ENCODE peak calls at places on chromosomes 5 and 9, in six cellular contexts. D is HS-27A, S is Peyer's patch, B is NCI-H774, U is fibroblast of gingiva, L is heart left ventricle. H is an unnamed sample.

GRCh38 chr9:130042931-130043653 is at the start of gene FNBP1:
- DNase-seq in D (no peak), S (peak; percentile 91), B (peak; percentile 76), U (peak; percentile 74), L (peak; percentile 92), H (peak; percentile 99)

GRCh38 chr9:136943291-136944093 is 1.0 kb downstream of the FBXW5 start:
- DNase-seq in D (no peak), S (peak; percentile 63), B (no peak), U (no peak), L (no peak), H (peak; percentile 73)

GRCh38 chr9:86286278-86286677 is 3.9 kb upstream of the ISCA1 start:
- DNase-seq in D (no peak), S (no peak), B (no peak), U (no peak), L (no peak), H (no peak)

GRCh38 chr9:82423700-82424099 is 435.1 kb downstream of the SPATA31D1 start:
- DNase-seq in D (no peak), S (no peak), B (no peak), U (no peak), L (no peak), H (no peak)

GRCh38 chr5:177455036-177455660 is 8.5 kb downstream of the PRR7 start:
- DNase-seq in D (no peak), S (peak; percentile 96), B (peak; percentile 84), U (peak; percentile 37), L (peak; percentile 90), H (peak; percentile 85)

GRCh38 chr9:105625088-105625487 is 37.2 kb upstream of the TAL2 start:
- DNase-seq in D (no peak), S (no peak), B (no peak), U (no peak), L (no peak), H (no peak)

GRCh38 chr9:136306691-136307208 is 2.9 kb upstream of the CCDC187 start:
- DNase-seq in D (no peak), S (no peak), B (no peak), U (no peak), L (no peak), H (no peak)

GRCh38 chr5:171520300-171521170 is 101.1 kb downstream of the FGF18 start:
- DNase-seq in D (no peak), S (no peak), B (no peak), U (peak; percentile 53), L (no peak), H (no peak)

GRCh38 chr5:161150589-161150988 is 298.6 kb upstream of the ATP10B start:
- DNase-seq in D (no peak), S (no peak), B (no peak), U (no peak), L (no peak), H (no peak)

GRCh38 chr5:115551415-115551814 is 6.8 kb upstream of the FEM1C start:
- DNase-seq in D (no peak), S (peak; percentile 66), B (no peak), U (peak; percentile 42), L (no peak), H (no peak)

H was measured in D341Med.